ENCODE peak calls at places on chromosomes 7 and 10, in seven cellular contexts. D is renal cortical epithelial cell; T is CD4-positive, alpha-beta T cell; I is NCI-H1092 treated with DMSO at 0.1 percent for 48 hours; K is stimulated activated CD8-positive, alpha-beta memory T cell treated with anti-CD3 and anti-CD28 coated beads, Interleukin-7, amount 100 ng/mL, for 4 hours; C is hippocampal formation; P is T-helper 9 cell. G is an unnamed sample.

GRCh38 chr10:14016011-14016536 is 314.6 kb downstream of the FRMD4A start:
- DNase-seq in K (no peak), I (no peak), C (peak), T (no peak), P (no peak), D (no peak), G (no peak)

GRCh38 chr7:102982235-102982634 is 69.4 kb downstream of the LRRC17 start:
- DNase-seq in I (no peak), D (no peak), T (no peak), K (no peak), C (no peak), P (no peak), G (no peak)

GRCh38 chr7:137681657-137682562 is 164.9 kb downstream of the DGKI start:
- DNase-seq in T (no peak), K (no peak), C (no peak), I (no peak), D (peak), P (no peak), G (peak)

GRCh38 chr7:67620216-67620933 is 623.7 kb downstream of the TYW1 start:
- DNase-seq in T (no peak), C (no peak), D (no peak), P (no peak), I (no peak), K (no peak), G (no peak)

GRCh38 chr10:17229016-17229716 is 1.1 kb downstream of the VIM start:
- DNase-seq in T (peak), C (peak), P (peak), I (peak), K (peak), D (peak), G (peak)

GRCh38 chr10:127977368-127978009 is 70.6 kb downstream of the PTPRE start:
- DNase-seq in P (no peak), I (no peak), T (no peak), C (peak), K (no peak), D (peak), G (peak)

GRCh38 chr10:102644066-102644645 is at the start of gene TRIM8:
- DNase-seq in K (peak), P (peak), D (no peak), T (peak), I (peak), C (peak), G (peak)

GRCh38 chr7:158357898-158358821 is 229.5 kb downstream of the PTPRN2 start:
- DNase-seq in C (no peak), D (no peak), T (no peak), K (no peak), I (no peak), P (no peak), G (no peak)

GRCh38 chr10:100747826-100748231 is 2.4 kb downstream of the PAX2 start:
- DNase-seq in D (no peak), T (no peak), K (no peak), C (no peak), I (no peak), P (no peak), G (no peak)

GRCh38 chr10:34985823-34986222 is 104.3 kb downstream of the CUL2 start:
- DNase-seq in D (no peak), P (no peak), C (no peak), T (no peak), K (no peak), I (no peak), G (peak)

GRCh38 chr7:158710651-158711102 is 6.1 kb upstream of the NCAPG2 start:
- DNase-seq in D (no peak), C (no peak), I (no peak), P (no peak), K (no peak), T (no peak), G (no peak)

GRCh38 chr7:45203947-45204445 is 46.4 kb downstream of the RAMP3 start:
- DNase-seq in T (no peak), K (no peak), P (no peak), D (peak), C (no peak), I (no peak), G (no peak)

GRCh38 chr10:103507235-103508191 is 14.0 kb downstream of the NEURL1 start:
- DNase-seq in P (no peak), K (no peak), I (no peak), D (no peak), T (no peak), C (no peak), G (no peak)

GRCh38 chr7:129786825-129787563 is 165.8 kb downstream of the UBE2H start:
- DNase-seq in K (no peak), I (no peak), T (no peak), C (no peak), D (no peak), P (no peak), G (no peak)

GRCh38 chr7:43825391-43825808 is 43.9 kb downstream of the MRPS24 start:
- DNase-seq in I (no peak), P (no peak), T (no peak), C (no peak), K (no peak), D (peak), G (no peak)

GRCh38 chr10:115417585-115418265 is 324.6 kb downstream of the ATRNL1 start:
- DNase-seq in T (no peak), C (no peak), K (no peak), D (peak), I (no peak), P (no peak), G (no peak)

GRCh38 chr10:27794157-27794556 is 48.5 kb upstream of the MKX start:
- DNase-seq in I (no peak), D (peak), T (no peak), K (no peak), P (no peak), C (no peak), G (no peak)

GRCh38 chr10:52771534-52772455 is 789 bp downstream of the MBL2 start:
- DNase-seq in T (no peak), P (no peak), D (peak), I (no peak), K (no peak), C (no peak), G (peak)

GRCh38 chr10:88332526-88333265 is 250.4 kb downstream of the RNLS start:
- DNase-seq in C (no peak), K (no peak), T (no peak), P (no peak), D (no peak), I (no peak), G (no peak)

GRCh38 chr7:117970806-117971205 is 97.6 kb upstream of the CTTNBP2 start:
- DNase-seq in D (peak), I (no peak), K (no peak), T (no peak), C (no peak), P (no peak), G (peak)

GRCh38 chr10:2964632-2965296 is 102.6 kb upstream of the PFKP start:
- DNase-seq in C (no peak), K (no peak), P (no peak), D (no peak), T (no peak), I (no peak), G (no peak)

GRCh38 chr10:12418725-12419278 is 69.5 kb downstream of the CAMK1D start:
- DNase-seq in K (no peak), C (no peak), T (no peak), P (no peak), D (no peak), I (no peak), G (no peak)

GRCh38 chr10:17316488-17317170 is 88.6 kb downstream of the VIM start:
- DNase-seq in D (no peak), C (no peak), P (no peak), T (no peak), I (no peak), K (no peak), G (no peak)

GRCh38 chr10:71860243-71861029 is 9.4 kb upstream of the PSAP start:
- DNase-seq in K (no peak), P (no peak), I (peak), D (peak), T (no peak), C (peak), G (peak)

GRCh38 chr7:64562246-64562620 is 638 bp downstream of the ZNF680 start:
- DNase-seq in I (no peak), D (no peak), C (no peak), P (no peak), K (no peak), T (no peak), G (no peak)

GRCh38 chr10:4307784-4308364 is 518.1 kb upstream of the AKR1E2 start:
- DNase-seq in I (no peak), K (no peak), C (no peak), T (no peak), D (no peak), P (no peak), G (no peak)

GRCh38 chr10:87550741-87551140 is 46.0 kb downstream of the MINPP1 start:
- DNase-seq in I (no peak), K (no peak), P (no peak), T (no peak), D (no peak), C (no peak), G (no peak)

GRCh38 chr7:12123172-12123571 is 87.9 kb upstream of the TMEM106B start:
- DNase-seq in D (peak), P (no peak), T (no peak), K (no peak), C (no peak), I (no peak), G (no peak)

GRCh38 chr10:59709472-59710125 is at the start of gene SLC16A9:
- DNase-seq in K (peak), C (peak), P (no peak), D (peak), T (no peak), I (peak), G (peak)

GRCh38 chr7:1642291-1642728 is 27.8 kb upstream of the ELFN1 start:
- DNase-seq in D (no peak), C (no peak), P (no peak), K (no peak), I (no peak), T (no peak), G (no peak)

GRCh38 chr7:134520130-134520529 is 7.2 kb upstream of the AKR1B10 start:
- DNase-seq in P (no peak), K (no peak), D (no peak), I (no peak), T (no peak), C (no peak), G (peak)

GRCh38 chr7:12861070-12861469 is 173.6 kb downstream of the ARL4A start:
- DNase-seq in I (peak), D (peak), K (no peak), P (no peak), T (no peak), C (no peak), G (no peak)

GRCh38 chr7:116706668-116707126 is 34.7 kb downstream of the MET start:
- DNase-seq in C (no peak), K (no peak), T (no peak), P (no peak), I (peak), D (peak), G (peak)

G was measured in Caki2.